ENCODE peak calls at places on chromosomes 12 and 14, in six cellular contexts. G, J, A, T, V and B are unnamed samples.

GRCh38 chr12:80702889-80703605 is 4.4 kb upstream of the MYF6 start:
- DNase-seq in G (no peak), J (no peak), A (no peak), T (peak; percentile 14), V (peak; percentile 10), B (no peak)

GRCh38 chr14:100815478-100816285 is 10.2 kb upstream of the MEG3 start:
- DNase-seq in G (no peak), J (no peak), A (peak; percentile 67), T (no peak), V (no peak), B (no peak)

GRCh38 chr12:64459388-64460024 is 7.6 kb downstream of the TBK1 start:
- DNase-seq in G (no peak), J (peak; percentile 3), A (peak; percentile 51), T (peak; percentile 19), V (peak; percentile 9), B (no peak)

GRCh38 chr14:20434701-20435453 is 1.1 kb downstream of the KLHL33 start:
- DNase-seq in G (no peak), J (no peak), A (no peak), T (peak; percentile 34), V (peak; percentile 67), B (peak; percentile 43)

GRCh38 chr12:25553083-25553482 is at the start of gene LMNTD1:
- DNase-seq in G (no peak), J (no peak), A (no peak), T (no peak), V (no peak), B (no peak)

GRCh38 chr14:76237349-76237990 is 85.7 kb downstream of the GPATCH2L start:
- DNase-seq in G (no peak), J (no peak), A (no peak), T (no peak), V (no peak), B (no peak)

GRCh38 chr14:44897844-44898151 is 63.9 kb downstream of the KLHL28 start:
- DNase-seq in G (no peak), J (no peak), A (no peak), T (no peak), V (no peak), B (no peak)

GRCh38 chr12:90091809-90092208 is 383.2 kb upstream of the ATP2B1 start:
- DNase-seq in G (no peak), J (no peak), A (no peak), T (no peak), V (no peak), B (no peak)

GRCh38 chr12:9925746-9926393 is 6.3 kb downstream of the CLEC2A start:
- DNase-seq in G (peak; percentile 14), J (no peak), A (peak; percentile 67), T (peak; percentile 5), V (peak; percentile 8), B (no peak)